ENCODE peak calls at places on chromosome 19, in eight cellular contexts. B, O, S, X, P, H, D and N are unnamed samples.

GRCh38 chr19:40524133-40524549 is 52.5 kb upstream of the SHKBP1 start:
- DNase-seq in D (no peak), X (no peak), O (no peak), P (no peak), B (no peak), H (peak; percentile 10), S (no peak), N (no peak)

GRCh38 chr19:50957587-50957986 is 4.7 kb upstream of the KLK5 start:
- DNase-seq in S (no peak), P (no peak), D (no peak), B (no peak), X (no peak), O (no peak), H (no peak), N (no peak)

GRCh38 chr19:16326401-16327130 is 1.9 kb downstream of the KLF2 start:
- DNase-seq in P (peak; percentile 54), H (no peak), D (peak; percentile 31), S (peak; percentile 62), O (no peak), B (peak; percentile 81), X (peak; percentile 46), N (no peak)

GRCh38 chr19:55341191-55342043 is 1.7 kb downstream of the KMT5C start:
- DNase-seq in P (no peak), X (no peak), D (peak; percentile 25), O (peak; percentile 74), H (peak; percentile 73), B (peak; percentile 62), S (peak; percentile 73), N (peak; percentile 95)

GRCh38 chr19:4690362-4690761 is 20.2 kb upstream of the MYDGF start:
- DNase-seq in X (no peak), S (no peak), O (no peak), H (no peak), D (no peak), B (no peak), P (no peak), N (no peak)

GRCh38 chr19:19417618-19418270 is 12.3 kb downstream of the GATAD2A start:
- DNase-seq in D (no peak), P (no peak), O (no peak), S (no peak), X (no peak), B (no peak), H (peak; percentile 65), N (no peak)

GRCh38 chr19:51552996-51553725 is 17.9 kb upstream of the ZNF175 start:
- DNase-seq in O (no peak), B (no peak), P (no peak), H (peak; percentile 55), S (peak; percentile 31), D (no peak), X (no peak), N (peak; percentile 34)

GRCh38 chr19:55346725-55347441 is 7.2 kb downstream of the KMT5C start:
- DNase-seq in O (no peak), S (no peak), P (no peak), H (no peak), B (no peak), X (no peak), D (no peak), N (no peak)

GRCh38 chr19:8046569-8047165 is 5.9 kb upstream of the CCL25 start:
- DNase-seq in H (no peak), B (peak; percentile 38), D (no peak), X (no peak), O (no peak), P (no peak), S (no peak), N (peak; percentile 56)

GRCh38 chr19:41893899-41894298 is 10.9 kb downstream of the ARHGEF1 start:
- DNase-seq in H (peak; percentile 40), P (no peak), O (no peak), D (no peak), S (no peak), B (peak; percentile 53), X (no peak), N (no peak)

GRCh38 chr19:46380690-46381089 is 32.7 kb downstream of the CCDC8 start:
- DNase-seq in X (no peak), P (no peak), D (no peak), S (no peak), O (no peak), H (no peak), B (no peak), N (no peak)

GRCh38 chr19:43901395-43902390 is 33.4 kb downstream of the ZNF45 start:
- DNase-seq in D (peak; percentile 24), S (peak; percentile 86), H (peak; percentile 85), P (peak; percentile 88), O (peak; percentile 47), X (peak; percentile 24), B (peak; percentile 69), N (peak; percentile 72)

GRCh38 chr19:38527466-38528136 is 90.2 kb downstream of the MAP4K1 start:
- DNase-seq in P (no peak), X (no peak), S (no peak), B (peak; percentile 37), D (no peak), O (no peak), H (no peak), N (no peak)

GRCh38 chr19:8988204-8988603 is 22.0 kb downstream of the MUC16 start:
- DNase-seq in B (peak; percentile 17), S (no peak), H (no peak), D (no peak), O (no peak), X (no peak), P (no peak), N (no peak)